ENCODE peak calls at places on chromosome 1, in five cellular contexts. One of them, this sample, is unnamed.

GRCh38 chr1:113147826-113148225 is 74.8 kb downstream of the LRIG2 start:
- DNase-seq in SHP77: no peak
- DNase-seq in stimulated activated CD4-positive, alpha-beta T cell treated with anti-CD3 and anti-CD28 coated beads, Interleukin-4, amount 100 ng/mL, for 48 hours: no peak
- DNase-seq in dorsolateral prefrontal cortex: no peak
- DNase-seq in HCT116: no peak
- DNase-seq in this sample: no peak

GRCh38 chr1:19852036-19852435 is 30.2 kb upstream of the OTUD3 start:
- DNase-seq in SHP77: no peak
- DNase-seq in stimulated activated CD4-positive, alpha-beta T cell treated with anti-CD3 and anti-CD28 coated beads, Interleukin-4, amount 100 ng/mL, for 48 hours: no peak
- DNase-seq in dorsolateral prefrontal cortex: no peak
- DNase-seq in HCT116: no peak
- DNase-seq in this sample: no peak

GRCh38 chr1:156119503-156120209 is 5.1 kb downstream of the LMNA start:
- DNase-seq in SHP77: peak
- DNase-seq in stimulated activated CD4-positive, alpha-beta T cell treated with anti-CD3 and anti-CD28 coated beads, Interleukin-4, amount 100 ng/mL, for 48 hours: no peak
- DNase-seq in dorsolateral prefrontal cortex: no peak
- DNase-seq in HCT116: no peak
- DNase-seq in this sample: no peak

GRCh38 chr1:163315773-163316374 is 5.9 kb upstream of the NUF2 start:
- DNase-seq in SHP77: peak
- DNase-seq in stimulated activated CD4-positive, alpha-beta T cell treated with anti-CD3 and anti-CD28 coated beads, Interleukin-4, amount 100 ng/mL, for 48 hours: peak
- DNase-seq in dorsolateral prefrontal cortex: no peak
- DNase-seq in HCT116: no peak
- DNase-seq in this sample: no peak

GRCh38 chr1:52432807-52433206 is 28.4 kb downstream of the PRPF38A start:
- DNase-seq in SHP77: no peak
- DNase-seq in stimulated activated CD4-positive, alpha-beta T cell treated with anti-CD3 and anti-CD28 coated beads, Interleukin-4, amount 100 ng/mL, for 48 hours: no peak
- DNase-seq in dorsolateral prefrontal cortex: no peak
- DNase-seq in HCT116: no peak
- DNase-seq in this sample: no peak

GRCh38 chr1:55035904-55036303 is 3.4 kb upstream of the PCSK9 start:
- DNase-seq in SHP77: no peak
- DNase-seq in stimulated activated CD4-positive, alpha-beta T cell treated with anti-CD3 and anti-CD28 coated beads, Interleukin-4, amount 100 ng/mL, for 48 hours: no peak
- DNase-seq in dorsolateral prefrontal cortex: no peak
- DNase-seq in HCT116: peak
- DNase-seq in this sample: no peak

GRCh38 chr1:46041974-46042373 is 90.5 kb downstream of the PIK3R3 start:
- DNase-seq in SHP77: peak
- DNase-seq in stimulated activated CD4-positive, alpha-beta T cell treated with anti-CD3 and anti-CD28 coated beads, Interleukin-4, amount 100 ng/mL, for 48 hours: no peak
- DNase-seq in dorsolateral prefrontal cortex: no peak
- DNase-seq in HCT116: no peak
- DNase-seq in this sample: no peak

GRCh38 chr1:178633068-178633467 is 92.0 kb upstream of the RALGPS2 start:
- DNase-seq in SHP77: no peak
- DNase-seq in stimulated activated CD4-positive, alpha-beta T cell treated with anti-CD3 and anti-CD28 coated beads, Interleukin-4, amount 100 ng/mL, for 48 hours: no peak
- DNase-seq in dorsolateral prefrontal cortex: no peak
- DNase-seq in HCT116: no peak
- DNase-seq in this sample: no peak

GRCh38 chr1:177744906-177745305 is 225.0 kb downstream of the SEC16B start:
- DNase-seq in SHP77: no peak
- DNase-seq in stimulated activated CD4-positive, alpha-beta T cell treated with anti-CD3 and anti-CD28 coated beads, Interleukin-4, amount 100 ng/mL, for 48 hours: no peak
- DNase-seq in dorsolateral prefrontal cortex: no peak
- DNase-seq in HCT116: no peak
- DNase-seq in this sample: no peak

GRCh38 chr1:224106568-224107281 is 7.2 kb upstream of the FBXO28 start:
- DNase-seq in SHP77: peak
- DNase-seq in stimulated activated CD4-positive, alpha-beta T cell treated with anti-CD3 and anti-CD28 coated beads, Interleukin-4, amount 100 ng/mL, for 48 hours: no peak
- DNase-seq in dorsolateral prefrontal cortex: no peak
- DNase-seq in HCT116: peak
- DNase-seq in this sample: no peak

GRCh38 chr1:222627232-222627631 is 9.3 kb downstream of the MIA3 start:
- DNase-seq in SHP77: no peak
- DNase-seq in stimulated activated CD4-positive, alpha-beta T cell treated with anti-CD3 and anti-CD28 coated beads, Interleukin-4, amount 100 ng/mL, for 48 hours: no peak
- DNase-seq in dorsolateral prefrontal cortex: no peak
- DNase-seq in HCT116: no peak
- DNase-seq in this sample: no peak

GRCh38 chr1:43979261-43979527 is 184 bp downstream of the B4GALT2 start:
- DNase-seq in SHP77: no peak
- DNase-seq in stimulated activated CD4-positive, alpha-beta T cell treated with anti-CD3 and anti-CD28 coated beads, Interleukin-4, amount 100 ng/mL, for 48 hours: no peak
- DNase-seq in dorsolateral prefrontal cortex: no peak
- DNase-seq in HCT116: no peak
- DNase-seq in this sample: no peak

GRCh38 chr1:10905841-10906655 is 106.4 kb upstream of the TARDBP start:
- DNase-seq in SHP77: no peak
- DNase-seq in stimulated activated CD4-positive, alpha-beta T cell treated with anti-CD3 and anti-CD28 coated beads, Interleukin-4, amount 100 ng/mL, for 48 hours: no peak
- DNase-seq in dorsolateral prefrontal cortex: no peak
- DNase-seq in HCT116: no peak
- DNase-seq in this sample: no peak

GRCh38 chr1:229855999-229856650 is 210.9 kb upstream of the GALNT2 start:
- DNase-seq in SHP77: peak
- DNase-seq in stimulated activated CD4-positive, alpha-beta T cell treated with anti-CD3 and anti-CD28 coated beads, Interleukin-4, amount 100 ng/mL, for 48 hours: no peak
- DNase-seq in dorsolateral prefrontal cortex: peak
- DNase-seq in HCT116: no peak
- DNase-seq in this sample: no peak

GRCh38 chr1:53172751-53173498 is 23.7 kb upstream of the CPT2 start:
- DNase-seq in SHP77: peak
- DNase-seq in stimulated activated CD4-positive, alpha-beta T cell treated with anti-CD3 and anti-CD28 coated beads, Interleukin-4, amount 100 ng/mL, for 48 hours: no peak
- DNase-seq in dorsolateral prefrontal cortex: no peak
- DNase-seq in HCT116: no peak
- DNase-seq in this sample: no peak

GRCh38 chr1:46396429-46397398 is 2.6 kb downstream of the FAAH start:
- DNase-seq in SHP77: no peak
- DNase-seq in stimulated activated CD4-positive, alpha-beta T cell treated with anti-CD3 and anti-CD28 coated beads, Interleukin-4, amount 100 ng/mL, for 48 hours: no peak
- DNase-seq in dorsolateral prefrontal cortex: peak
- DNase-seq in HCT116: no peak
- DNase-seq in this sample: no peak

GRCh38 chr1:35178295-35178695 is 14.7 kb downstream of the SFPQ start:
- DNase-seq in SHP77: no peak
- DNase-seq in stimulated activated CD4-positive, alpha-beta T cell treated with anti-CD3 and anti-CD28 coated beads, Interleukin-4, amount 100 ng/mL, for 48 hours: no peak
- DNase-seq in dorsolateral prefrontal cortex: no peak
- DNase-seq in HCT116: no peak
- DNase-seq in this sample: no peak

GRCh38 chr1:31784356-31785019 is 20.3 kb upstream of the ADGRB2 start:
- DNase-seq in SHP77: no peak
- DNase-seq in stimulated activated CD4-positive, alpha-beta T cell treated with anti-CD3 and anti-CD28 coated beads, Interleukin-4, amount 100 ng/mL, for 48 hours: no peak
- DNase-seq in dorsolateral prefrontal cortex: peak
- DNase-seq in HCT116: no peak
- DNase-seq in this sample: peak

GRCh38 chr1:58839871-58840835 is 56.3 kb upstream of the JUN start:
- DNase-seq in SHP77: no peak
- DNase-seq in stimulated activated CD4-positive, alpha-beta T cell treated with anti-CD3 and anti-CD28 coated beads, Interleukin-4, amount 100 ng/mL, for 48 hours: no peak
- DNase-seq in dorsolateral prefrontal cortex: no peak
- DNase-seq in HCT116: no peak
- DNase-seq in this sample: no peak

GRCh38 chr1:204151562-204152309 is at the start of gene ETNK2:
- DNase-seq in SHP77: peak
- DNase-seq in stimulated activated CD4-positive, alpha-beta T cell treated with anti-CD3 and anti-CD28 coated beads, Interleukin-4, amount 100 ng/mL, for 48 hours: no peak
- DNase-seq in dorsolateral prefrontal cortex: peak
- DNase-seq in HCT116: no peak
- DNase-seq in this sample: no peak

GRCh38 chr1:103959565-103959964 is 209.9 kb downstream of the AMY1C start:
- DNase-seq in SHP77: no peak
- DNase-seq in stimulated activated CD4-positive, alpha-beta T cell treated with anti-CD3 and anti-CD28 coated beads, Interleukin-4, amount 100 ng/mL, for 48 hours: no peak
- DNase-seq in dorsolateral prefrontal cortex: no peak
- DNase-seq in HCT116: no peak
- DNase-seq in this sample: no peak

This sample was measured in mesenteric fat pad.